ENCODE peak calls at places on chromosomes 12 and 14, in six cellular contexts. K is left lung, H is RWPE1, R is dorsolateral prefrontal cortex, E is thyroid gland, G is substantia nigra. I is an unnamed sample.

GRCh38 chr14:84976805-84977204 is 553.1 kb upstream of the FLRT2 start:
- DNase-seq in K (no peak), H (no peak), R (no peak), E (no peak), G (no peak), I (no peak)

GRCh38 chr12:102197789-102198188 is at the start of gene PMCH:
- DNase-seq in K (no peak), H (peak), R (no peak), E (no peak), G (no peak), I (peak)

GRCh38 chr12:125110641-125111360 is 45.6 kb downstream of the AACS start:
- DNase-seq in K (peak), H (no peak), R (no peak), E (no peak), G (no peak), I (peak)

GRCh38 chr12:100375023-100375737 is 18.3 kb downstream of the SLC17A8 start:
- DNase-seq in K (no peak), H (no peak), R (peak), E (peak), G (peak), I (no peak)

GRCh38 chr14:95267306-95267705 is 52.4 kb downstream of the CLMN start:
- DNase-seq in K (no peak), H (no peak), R (no peak), E (no peak), G (no peak), I (no peak)

GRCh38 chr12:68865399-68866154 is 57.6 kb downstream of the MDM2 start:
- DNase-seq in K (no peak), H (no peak), R (no peak), E (no peak), G (no peak), I (no peak)

GRCh38 chr12:53719649-53720048 is 7.6 kb downstream of the CALCOCO1 start:
- DNase-seq in K (no peak), H (no peak), R (no peak), E (no peak), G (no peak), I (no peak)

GRCh38 chr14:89805501-89805900 is 149.0 kb downstream of the EFCAB11 start:
- DNase-seq in K (no peak), H (no peak), R (no peak), E (no peak), G (no peak), I (peak)

GRCh38 chr14:30264161-30264560 is 294.8 kb upstream of the G2E3 start:
- DNase-seq in K (no peak), H (no peak), R (no peak), E (no peak), G (no peak), I (no peak)

GRCh38 chr12:28104893-28105864 is 85.1 kb upstream of the CCDC91 start:
- DNase-seq in K (no peak), H (no peak), R (no peak), E (no peak), G (no peak), I (no peak)

GRCh38 chr12:29867823-29868222 is 84.1 kb upstream of the TMTC1 start:
- DNase-seq in K (no peak), H (no peak), R (no peak), E (no peak), G (no peak), I (no peak)

GRCh38 chr12:25438638-25439037 is 114.4 kb downstream of the LMNTD1 start:
- DNase-seq in K (no peak), H (no peak), R (no peak), E (no peak), G (no peak), I (no peak)

GRCh38 chr14:51341338-51341737 is 101.3 kb downstream of the TMX1 start:
- DNase-seq in K (no peak), H (peak), R (no peak), E (no peak), G (no peak), I (peak)

GRCh38 chr12:93407283-93407962 is 29.7 kb downstream of the NUDT4 start:
- DNase-seq in K (no peak), H (no peak), R (no peak), E (no peak), G (no peak), I (no peak)

GRCh38 chr12:65518771-65519170 is 240.3 kb downstream of the MSRB3 start:
- DNase-seq in K (no peak), H (no peak), R (no peak), E (no peak), G (no peak), I (peak)

DNA sequence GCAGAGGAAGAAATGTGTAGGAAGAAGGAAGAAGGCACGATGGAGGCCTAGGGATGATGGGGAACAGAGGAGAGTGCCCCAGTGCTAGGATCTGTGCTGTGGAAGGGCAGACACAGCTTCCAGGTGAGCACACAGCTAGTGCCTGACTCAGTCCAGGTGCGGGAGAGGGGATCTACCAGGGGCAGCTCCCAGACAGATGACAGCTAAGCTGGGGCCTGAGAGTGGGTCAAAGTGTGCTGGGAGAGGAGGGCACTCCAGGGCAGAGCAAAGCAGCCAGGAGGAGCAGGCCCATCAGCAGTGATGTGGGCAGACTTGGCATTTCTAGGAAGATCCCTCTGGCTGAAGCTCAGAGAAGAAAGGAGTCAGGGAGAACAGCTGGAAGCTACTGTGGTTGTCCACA is 36.7 kb downstream of the LRTM2 start:
- DNase-seq in K (no peak), H (no peak), R (no peak), E (no peak), G (no peak), I (no peak)
- H3K27ac ChIP-seq in K (no peak), H (no peak), R (no peak), E (no peak), G (no peak), I (no peak)

GRCh38 chr14:76917158-76917596 is 91.0 kb downstream of the LRRC74A start:
- DNase-seq in K (no peak), H (peak), R (no peak), E (peak), G (no peak), I (peak)
- H3K27ac ChIP-seq in K (peak), H (peak), R (peak), E (peak), G (no peak), I (peak)

GRCh38 chr14:103314496-103315277 is 19.4 kb upstream of the EIF5 start:
- DNase-seq in K (peak), H (no peak), R (no peak), E (peak), G (no peak), I (no peak)

GRCh38 chr14:103313704-103314103 is 20.3 kb upstream of the EIF5 start:
- DNase-seq in K (no peak), H (no peak), R (no peak), E (no peak), G (no peak), I (peak)

GRCh38 chr14:103315941-103316340 is 18.1 kb upstream of the EIF5 start:
- DNase-seq in K (peak), H (no peak), R (no peak), E (no peak), G (no peak), I (no peak)

GRCh38 chr14:103316723-103317122 is 17.3 kb upstream of the EIF5 start:
- DNase-seq in K (peak), H (no peak), R (no peak), E (no peak), G (no peak), I (no peak)

DNA sequence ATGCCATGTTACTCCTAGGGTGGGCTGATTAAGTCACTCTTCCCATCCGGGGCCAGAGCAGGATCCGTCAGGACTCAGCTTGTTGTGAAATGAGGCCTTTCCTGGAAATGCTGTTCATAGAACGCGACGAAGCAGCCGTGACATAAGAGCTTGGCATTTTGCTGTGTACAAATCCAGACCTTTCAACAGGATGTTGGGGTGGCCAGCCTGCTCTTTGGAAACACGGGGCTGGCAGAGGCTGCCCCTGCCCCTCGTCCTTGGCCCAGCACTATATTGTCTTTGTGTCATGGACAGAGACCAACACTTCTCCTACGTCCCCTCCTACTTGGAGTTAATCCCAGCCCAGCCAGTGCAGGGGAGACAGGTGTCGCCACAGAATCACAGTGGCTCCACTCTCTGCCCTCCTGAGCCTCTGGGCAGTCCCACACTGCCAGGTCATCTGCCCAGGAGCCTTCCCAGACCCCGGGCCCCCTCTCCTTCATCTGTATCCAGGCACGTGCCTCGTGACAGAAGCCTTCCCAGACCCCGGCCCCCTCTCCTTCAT is 18.6 kb upstream of the EIF5 start:
- DNase-seq in K (peak), H (no peak), R (no peak), E (peak), G (no peak), I (no peak)
- H3K27ac ChIP-seq in K (peak), H (peak), R (no peak), E (peak), G (no peak), I (no peak)

GRCh38 chr12:96070670-96071279 is 35.4 kb upstream of the LTA4H start:
- DNase-seq in K (no peak), H (no peak), R (no peak), E (no peak), G (no peak), I (no peak)
- H3K27ac ChIP-seq in K (no peak), H (no peak), R (no peak), E (no peak), G (no peak), I (no peak)

GRCh38 chr12:6867407-6868210 is at the start of gene TPI1:
- DNase-seq in K (peak), H (peak), R (peak), E (peak), G (peak), I (peak)
- H3K27ac ChIP-seq in K (peak), H (peak), R (peak), E (peak), G (peak), I (peak)

DNA sequence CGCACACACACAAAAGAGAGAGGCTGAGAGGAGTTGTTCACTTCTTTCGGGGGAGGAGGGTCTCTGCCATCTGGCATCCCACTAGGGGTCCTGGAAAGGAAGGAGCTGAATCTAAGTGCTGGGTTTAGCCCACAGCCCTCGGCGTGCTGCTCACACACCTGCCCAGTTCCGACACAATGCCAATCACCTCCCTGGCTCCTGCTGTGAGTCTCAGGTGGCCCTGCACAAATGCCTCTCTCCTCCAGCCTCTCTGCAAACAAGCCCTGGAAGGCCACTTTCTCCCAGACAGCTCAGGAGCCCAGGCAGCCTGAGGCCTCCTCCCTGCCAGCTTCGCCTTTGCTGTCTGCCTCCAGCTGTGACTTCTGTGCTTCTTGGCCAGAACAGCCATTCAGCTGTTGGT is 51.2 kb downstream of the SMIM41 start:
- DNase-seq in K (peak), H (no peak), R (no peak), E (no peak), G (no peak), I (no peak)
- H3K27ac ChIP-seq in K (no peak), H (no peak), R (no peak), E (no peak), G (no peak), I (no peak)

GRCh38 chr12:122385171-122386041 is 37.1 kb downstream of the CLIP1 start:
- DNase-seq in K (no peak), H (no peak), R (no peak), E (no peak), G (no peak), I (no peak)

DNA sequence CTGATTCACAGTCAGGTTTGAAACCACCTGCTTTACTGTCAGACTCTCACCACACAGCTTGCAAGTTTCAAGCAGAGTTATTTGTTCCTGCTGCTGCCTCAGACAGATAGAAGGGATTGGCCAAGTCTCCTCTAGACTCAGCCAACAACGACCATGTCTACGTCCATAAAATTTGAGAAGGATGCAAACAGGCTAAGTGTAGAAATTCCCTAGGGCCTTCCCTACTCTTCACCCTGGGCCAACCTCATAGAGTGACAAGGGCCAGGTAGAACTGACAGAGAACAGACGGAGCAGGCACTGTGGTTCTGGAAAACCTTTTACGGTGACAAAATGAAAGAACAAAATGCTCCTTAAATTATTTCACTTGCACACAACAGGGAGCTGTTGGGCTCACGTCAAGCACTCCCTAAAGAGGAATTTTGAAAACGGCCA is 39.5 kb downstream of the CLIP1 start:
- DNase-seq in K (no peak), H (no peak), R (no peak), E (no peak), G (no peak), I (no peak)
- H3K27ac ChIP-seq in K (no peak), H (no peak), R (no peak), E (no peak), G (no peak), I (no peak)

GRCh38 chr14:66496188-66496807 is 10.1 kb downstream of the CCDC196 start:
- DNase-seq in K (no peak), H (no peak), R (no peak), E (peak), G (no peak), I (no peak)
- H3K27ac ChIP-seq in K (no peak), H (no peak), R (no peak), E (no peak), G (no peak), I (no peak)